ENCODE peak calls at places on chromosomes 7 and 10, in six cellular contexts. One of them, this sample, is unnamed.

GRCh38 chr7:132059141-132059540 is 502.7 kb upstream of the PODXL start:
- DNase-seq in NCI-H69: no peak
- DNase-seq in spleen: no peak
- DNase-seq in AG20443: no peak
- DNase-seq in GM04504: no peak
- DNase-seq in globus pallidus: no peak
- DNase-seq in this sample: no peak

GRCh38 chr7:148856035-148856881 is 27.8 kb downstream of the EZH2 start:
- DNase-seq in NCI-H69: peak
- DNase-seq in AG20443: peak
- DNase-seq in spleen: no peak
- DNase-seq in globus pallidus: no peak
- DNase-seq in GM04504: no peak
- DNase-seq in this sample: peak

GRCh38 chr7:104299323-104299722 is 29.1 kb upstream of the LHFPL3 start:
- DNase-seq in globus pallidus: no peak
- DNase-seq in GM04504: no peak
- DNase-seq in NCI-H69: no peak
- DNase-seq in AG20443: no peak
- DNase-seq in spleen: no peak
- DNase-seq in this sample: no peak

GRCh38 chr10:75407716-75408511 is 6.3 kb upstream of the ZNF503 start:
- DNase-seq in GM04504: no peak
- DNase-seq in globus pallidus: no peak
- DNase-seq in NCI-H69: no peak
- DNase-seq in spleen: no peak
- DNase-seq in AG20443: peak
- DNase-seq in this sample: peak

GRCh38 chr10:44385726-44386438 is 985 bp upstream of the CXCL12 start:
- DNase-seq in spleen: peak
- DNase-seq in globus pallidus: no peak
- DNase-seq in AG20443: no peak
- DNase-seq in NCI-H69: no peak
- DNase-seq in GM04504: no peak
- DNase-seq in this sample: no peak

GRCh38 chr7:6250364-6250833 is 22.0 kb downstream of the CYTH3 start:
- DNase-seq in GM04504: no peak
- DNase-seq in globus pallidus: no peak
- DNase-seq in AG20443: no peak
- DNase-seq in NCI-H69: no peak
- DNase-seq in spleen: no peak
- DNase-seq in this sample: no peak

GRCh38 chr10:114653926-114654325 is 4.1 kb downstream of the ABLIM1 start:
- DNase-seq in spleen: no peak
- DNase-seq in globus pallidus: no peak
- DNase-seq in GM04504: no peak
- DNase-seq in AG20443: no peak
- DNase-seq in NCI-H69: peak
- DNase-seq in this sample: no peak

GRCh38 chr10:58064714-58065528 is 202.8 kb downstream of the IPMK start:
- DNase-seq in spleen: no peak
- DNase-seq in globus pallidus: peak
- DNase-seq in NCI-H69: peak
- DNase-seq in GM04504: peak
- DNase-seq in AG20443: peak
- DNase-seq in this sample: no peak

GRCh38 chr10:6678211-6678803 is 98.2 kb upstream of the PRKCQ start:
- DNase-seq in AG20443: peak
- DNase-seq in spleen: no peak
- DNase-seq in NCI-H69: no peak
- DNase-seq in GM04504: no peak
- DNase-seq in globus pallidus: peak
- DNase-seq in this sample: peak

GRCh38 chr10:132149917-132150316 is 36.8 kb upstream of the DPYSL4 start:
- DNase-seq in NCI-H69: no peak
- DNase-seq in spleen: no peak
- DNase-seq in GM04504: no peak
- DNase-seq in globus pallidus: no peak
- DNase-seq in AG20443: no peak
- DNase-seq in this sample: no peak

GRCh38 chr7:30468791-30469190 is 9.8 kb downstream of the NOD1 start:
- DNase-seq in globus pallidus: no peak
- DNase-seq in spleen: no peak
- DNase-seq in AG20443: no peak
- DNase-seq in GM04504: no peak
- DNase-seq in NCI-H69: no peak
- DNase-seq in this sample: no peak

GRCh38 chr10:50404021-50404823 is 152.9 kb upstream of the ASAH2 start:
- DNase-seq in GM04504: no peak
- DNase-seq in AG20443: no peak
- DNase-seq in NCI-H69: no peak
- DNase-seq in globus pallidus: no peak
- DNase-seq in spleen: no peak
- DNase-seq in this sample: no peak

GRCh38 chr10:50501899-50502556 is 121.7 kb downstream of the SGMS1 start:
- DNase-seq in AG20443: no peak
- DNase-seq in spleen: no peak
- DNase-seq in globus pallidus: no peak
- DNase-seq in NCI-H69: peak
- DNase-seq in GM04504: no peak
- DNase-seq in this sample: no peak

GRCh38 chr7:46754135-46754730 is 827.7 kb downstream of the TNS3 start:
- DNase-seq in globus pallidus: no peak
- DNase-seq in AG20443: peak
- DNase-seq in spleen: no peak
- DNase-seq in GM04504: peak
- DNase-seq in NCI-H69: no peak
- DNase-seq in this sample: no peak

GRCh38 chr7:4845740-4846142 is 16.1 kb downstream of the PAPOLB start:
- DNase-seq in spleen: no peak
- DNase-seq in globus pallidus: no peak
- DNase-seq in AG20443: peak
- DNase-seq in NCI-H69: peak
- DNase-seq in GM04504: no peak
- DNase-seq in this sample: no peak